ENCODE peak calls at places on chromosomes 16 and 17, in seven cellular contexts. N, R, J, Z, F, E and M are unnamed samples.

GRCh38 chr17:63974594-63975192 is 2.0 kb upstream of the SCN4A start:
- DNase-seq in N (peak; percentile 79), R (no peak), J (no peak), Z (no peak), F (peak; percentile 57), E (no peak), M (no peak)

GRCh38 chr17:17119106-17119505 is 76.8 kb downstream of the MPRIP start:
- DNase-seq in N (no peak), R (no peak), J (no peak), Z (no peak), F (no peak), E (no peak), M (no peak)

GRCh38 chr16:85570735-85571562 is 42.2 kb upstream of the GSE1 start:
- DNase-seq in N (no peak), R (no peak), J (no peak), Z (no peak), F (no peak), E (peak; percentile 94), M (no peak)

GRCh38 chr16:88442811-88443576 is 10.1 kb upstream of the ZFPM1 start:
- DNase-seq in N (peak; percentile 62), R (no peak), J (peak; percentile 84), Z (no peak), F (peak; percentile 64), E (peak; percentile 30), M (peak; percentile 15)

GRCh38 chr17:69480197-69480596 is 65.7 kb downstream of the MAP2K6 start:
- DNase-seq in N (peak; percentile 46), R (no peak), J (no peak), Z (no peak), F (no peak), E (no peak), M (no peak)

GRCh38 chr17:1920948-1921351 is 91.1 kb downstream of the RPA1 start:
- DNase-seq in N (peak; percentile 15), R (no peak), J (no peak), Z (no peak), F (no peak), E (no peak), M (no peak)

GRCh38 chr17:65191805-65192740 is 54.9 kb downstream of the RGS9 start:
- DNase-seq in N (peak; percentile 67), R (no peak), J (no peak), Z (no peak), F (peak; percentile 18), E (no peak), M (no peak)

GRCh38 chr17:16491131-16491702 is 776 bp downstream of the LRRC75A start:
- DNase-seq in N (no peak), R (no peak), J (peak; percentile 64), Z (no peak), F (no peak), E (no peak), M (no peak)

GRCh38 chr17:76732734-76733617 is 4.2 kb downstream of the SRSF2 start:
- DNase-seq in N (no peak), R (no peak), J (no peak), Z (no peak), F (no peak), E (no peak), M (no peak)

GRCh38 chr17:12388206-12388605 is 277.5 kb upstream of the MYOCD start:
- DNase-seq in N (no peak), R (no peak), J (no peak), Z (no peak), F (no peak), E (no peak), M (peak; percentile 54)

GRCh38 chr17:20010099-20010863 is 1.1 kb downstream of the SPECC1 start:
- DNase-seq in N (peak; percentile 42), R (no peak), J (peak; percentile 66), Z (peak; percentile 76), F (peak; percentile 54), E (peak; percentile 30), M (peak; percentile 16)

GRCh38 chr17:71615820-71616219 is 505.0 kb upstream of the SOX9 start:
- DNase-seq in N (no peak), R (no peak), J (no peak), Z (no peak), F (no peak), E (no peak), M (no peak)

GRCh38 chr16:57284206-57284951 is at the start of gene PLLP:
- DNase-seq in N (peak; percentile 57), R (no peak), J (peak; percentile 68), Z (no peak), F (no peak), E (no peak), M (no peak)

GRCh38 chr17:16104189-16104588 is 104.6 kb downstream of the TTC19 start:
- DNase-seq in N (no peak), R (no peak), J (no peak), Z (no peak), F (no peak), E (no peak), M (no peak)

GRCh38 chr16:89602273-89602951 is 11.0 kb upstream of the DPEP1 start:
- DNase-seq in N (peak; percentile 86), R (peak; percentile 27), J (peak; percentile 80), Z (no peak), F (peak; percentile 24), E (peak; percentile 8), M (peak; percentile 72)

GRCh38 chr17:76492989-76493501 is 8.2 kb downstream of the RHBDF2 start:
- DNase-seq in N (peak; percentile 81), R (no peak), J (no peak), Z (no peak), F (no peak), E (peak; percentile 95), M (peak; percentile 68)

GRCh38 chr16:78990309-78990701 is 610.2 kb downstream of the MAF start:
- DNase-seq in N (no peak), R (no peak), J (no peak), Z (no peak), F (no peak), E (no peak), M (no peak)

GRCh38 chr16:15489016-15489415 is 54.6 kb downstream of the BMERB1 start:
- DNase-seq in N (no peak), R (no peak), J (no peak), Z (no peak), F (no peak), E (no peak), M (no peak)

GRCh38 chr17:18191967-18192366 is 8.3 kb downstream of the ALKBH5 start:
- DNase-seq in N (no peak), R (no peak), J (peak; percentile 55), Z (no peak), F (no peak), E (no peak), M (no peak)

GRCh38 chr16:81542609-81543570 is 98.3 kb downstream of the CMIP start:
- DNase-seq in N (no peak), R (no peak), J (no peak), Z (no peak), F (no peak), E (no peak), M (no peak)

GRCh38 chr16:71351558-71351901 is 7.0 kb upstream of the CALB2 start:
- DNase-seq in N (no peak), R (no peak), J (no peak), Z (no peak), F (no peak), E (no peak), M (no peak)

GRCh38 chr17:41896726-41897125 is 22.0 kb downstream of the ACLY start:
- DNase-seq in N (no peak), R (no peak), J (peak; percentile 26), Z (no peak), F (no peak), E (no peak), M (no peak)
- H3K27me3 ChIP-seq in N (no peaks in the 10 kb centered on the region), R (no peaks in the 10 kb centered on the region), J (no peaks in the 10 kb centered on the region), Z (no peaks in the 10 kb centered on the region), F (no peaks in the 10 kb centered on the region), E (no peaks in the 10 kb centered on the region), M (no peaks in the 10 kb centered on the region)

DNA sequence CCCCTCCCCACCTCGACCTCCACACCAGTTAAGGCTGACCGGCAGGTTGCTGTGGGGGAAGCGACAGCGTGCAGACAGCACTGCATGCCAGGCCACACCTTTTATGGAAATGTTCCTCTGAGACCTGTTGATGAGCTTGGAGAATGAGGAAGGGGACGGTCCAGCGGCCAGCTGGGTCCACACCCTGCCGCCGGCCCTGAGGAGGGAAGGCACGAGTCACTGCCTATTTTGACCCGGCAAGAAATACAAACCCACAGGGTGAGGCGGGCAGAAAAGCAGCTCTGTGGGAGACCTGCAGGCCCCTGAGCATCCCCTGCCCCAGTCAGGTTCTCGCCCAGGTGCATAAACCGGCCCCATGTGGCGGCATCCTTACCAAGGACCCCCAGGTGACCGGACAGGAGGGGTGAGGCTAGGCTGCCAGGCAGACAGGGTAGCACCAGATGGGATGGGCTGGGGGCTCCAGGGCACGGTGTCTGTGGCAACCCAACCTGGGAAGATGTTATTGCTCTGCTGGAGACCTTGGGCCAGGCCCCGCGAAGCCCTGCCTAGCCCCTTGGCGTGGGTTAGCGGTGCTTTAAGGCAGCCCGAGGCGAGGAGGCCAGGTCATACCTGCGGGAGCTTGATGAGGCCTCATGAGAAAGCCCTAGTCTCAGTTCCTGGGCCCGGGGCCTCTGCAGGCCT is 12.7 kb downstream of the NATD1 start:
- DNase-seq in N (no peak), R (no peak), J (peak; percentile 41), Z (no peak), F (no peak), E (no peak), M (no peak)
- H3K27ac ChIP-seq in N (no peak overlapping the region), R (no peak overlapping the region), J (peak overlapping the region; percentile 62), Z (no peak overlapping the region), F (no peak overlapping the region), E (no peak overlapping the region), M (no peak overlapping the region)

GRCh38 chr17:39629494-39629880 is 2.7 kb downstream of the PPP1R1B start:
- DNase-seq in N (no peak), R (no peak), J (no peak), Z (no peak), F (no peak), E (peak; percentile 31), M (no peak)

GRCh38 chr17:39627717-39628516 is 1.2 kb downstream of the PPP1R1B start:
- DNase-seq in N (no peak), R (no peak), J (peak; percentile 38), Z (no peak), F (no peak), E (no peak), M (no peak)

GRCh38 chr17:39627170-39627716 is 491 bp downstream of the PPP1R1B start:
- DNase-seq in N (no peak), R (no peak), J (no peak), Z (no peak), F (no peak), E (no peak), M (no peak)

GRCh38 chr17:39629894-39630293 is 3.1 kb downstream of the PPP1R1B start:
- DNase-seq in N (no peak), R (no peak), J (no peak), Z (no peak), F (no peak), E (peak; percentile 89), M (no peak)

GRCh38 chr17:39628655-39629493 is 2.1 kb downstream of the PPP1R1B start:
- DNase-seq in N (no peak), R (no peak), J (no peak), Z (no peak), F (no peak), E (no peak), M (no peak)
- H3K4me3 ChIP-seq in N (no peak overlapping the region), R (no peak overlapping the region), J (peak overlapping the region; percentile 91), Z (no peak overlapping the region), F (no peak overlapping the region), E (no peak overlapping the region), M (no peak overlapping the region)

DNA sequence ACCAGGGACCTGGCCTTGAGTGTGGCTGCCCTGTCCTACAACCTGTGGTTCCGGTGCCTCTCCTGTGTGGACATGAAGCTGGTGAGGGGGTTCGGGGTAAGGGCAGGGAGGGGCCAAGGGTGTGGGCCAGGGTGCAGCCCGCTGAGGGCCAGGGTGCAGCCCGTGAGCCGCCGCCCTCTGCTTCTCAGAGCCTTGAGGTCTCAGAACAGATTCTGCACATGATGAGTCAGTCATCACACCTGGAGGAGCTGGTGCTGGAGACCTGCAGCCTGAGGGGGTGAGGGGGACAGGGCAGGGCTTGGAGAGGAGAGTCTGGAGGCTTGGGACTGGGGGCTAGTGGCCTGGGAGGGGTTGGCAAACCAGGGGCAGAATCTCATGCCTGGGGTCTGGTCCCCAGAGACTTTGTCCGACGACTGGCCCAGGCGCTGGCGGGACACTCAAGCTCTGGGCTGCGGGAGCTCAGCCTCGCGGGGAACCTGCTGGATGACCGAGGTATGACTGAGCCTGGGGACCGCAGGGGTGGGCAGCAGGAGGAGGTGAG is 2.2 kb downstream of the CARMIL2 start:
- DNase-seq in N (peak; percentile 52), R (no peak), J (peak; percentile 34), Z (no peak), F (no peak), E (no peak), M (no peak)
- H3K27me3 ChIP-seq in N (peaks cover 21% of the 10 kb centered on the region), R (peaks cover 6% of the 10 kb centered on the region), J (peaks cover 71% of the 10 kb centered on the region), Z (no peaks in the 10 kb centered on the region), F (no peaks in the 10 kb centered on the region), E (no peaks in the 10 kb centered on the region), M (peaks cover 61% of the 10 kb centered on the region)